ENCODE peak calls at places on chromosome 22, in ten cellular contexts. U is upper lobe of right lung; W is thoracic aorta; E is heart right ventricle; M is Calu3; A is H9; C is epithelial cell of esophagus; Z is CD4-positive, alpha-beta T cell; N is dorsolateral prefrontal cortex; B is esophagus squamous epithelium. T is an unnamed sample.

GRCh38 chr22:42473484-42474193 is 41.4 kb upstream of the NFAM1 start:
- DNase-seq in B (no peak), M (peak; percentile 51), U (no peak), E (peak; percentile 12), N (no peak), C (peak; percentile 75), W (no peak), Z (no peak), A (no peak), T (no peak)

GRCh38 chr22:39567135-39567946 is 3.2 kb upstream of the CACNA1I start:
- DNase-seq in Z (peak; percentile 40), M (no peak), N (no peak), C (peak; percentile 66), E (no peak), W (no peak), A (no peak), U (no peak), B (no peak), T (no peak)

GRCh38 chr22:44710474-44711235 is 8.7 kb downstream of the PRR5 start:
- DNase-seq in E (no peak), Z (no peak), C (peak; percentile 14), N (no peak), B (no peak), U (no peak), M (no peak), W (no peak), A (no peak), T (no peak)

GRCh38 chr22:50217543-50218152 is 16.8 kb downstream of the SELENOO start:
- DNase-seq in U (no peak), E (no peak), N (no peak), A (no peak), Z (no peak), M (no peak), B (no peak), C (no peak), W (no peak), T (no peak)

GRCh38 chr22:38973289-38974169 is 8.6 kb upstream of the APOBEC3B start:
- DNase-seq in W (no peak), U (no peak), E (no peak), Z (peak; percentile 29), C (peak; percentile 51), N (no peak), B (no peak), M (peak; percentile 53), A (peak; percentile 80), T (no peak)

GRCh38 chr22:49969751-49970527 is 9.4 kb downstream of the PIM3 start:
- DNase-seq in N (peak; percentile 30), U (peak; percentile 66), W (peak; percentile 2), B (no peak), M (no peak), E (peak; percentile 5), C (no peak), A (peak; percentile 25), Z (no peak), T (no peak)

GRCh38 chr22:43521716-43522115 is 109.9 kb downstream of the MPPED1 start:
- DNase-seq in W (no peak), C (peak; percentile 91), U (no peak), N (no peak), M (no peak), A (no peak), B (no peak), Z (no peak), E (no peak), T (no peak)

GRCh38 chr22:42932857-42933782 is 76.0 kb upstream of the ARFGAP3 start:
- DNase-seq in B (no peak), C (peak; percentile 25), Z (no peak), N (no peak), M (no peak), E (peak; percentile 69), W (no peak), U (peak; percentile 80), A (no peak), T (no peak)

GRCh38 chr22:17842386-17842785 is 68.1 kb upstream of the BID start:
- DNase-seq in B (no peak), U (no peak), A (no peak), N (no peak), C (no peak), W (no peak), E (peak; percentile 39), Z (peak; percentile 24), M (no peak), T (no peak)

GRCh38 chr22:31969789-31970489 is 25.6 kb downstream of the YWHAH start:
- DNase-seq in A (peak; percentile 93), B (no peak), E (peak; percentile 36), M (peak; percentile 87), U (peak; percentile 85), N (peak; percentile 76), C (peak; percentile 93), Z (peak; percentile 58), W (no peak), T (peak; percentile 37)

GRCh38 chr22:47374273-47374771 is 611.9 kb downstream of the TBC1D22A start:
- DNase-seq in C (no peak), W (no peak), B (no peak), M (no peak), N (no peak), Z (no peak), A (no peak), E (no peak), U (peak; percentile 60), T (no peak)

GRCh38 chr22:50293441-50294318 is 13.8 kb downstream of the PLXNB2 start:
- DNase-seq in C (peak; percentile 69), E (peak; percentile 75), A (peak; percentile 82), Z (no peak), M (peak; percentile 88), U (peak; percentile 92), N (no peak), W (no peak), B (no peak), T (no peak)

GRCh38 chr22:45948081-45948648 is 28.8 kb downstream of the WNT7B start:
- DNase-seq in U (no peak), B (no peak), A (no peak), N (no peak), C (no peak), E (no peak), W (no peak), M (no peak), Z (no peak), T (no peak)

GRCh38 chr22:31284756-31285155 is 7.5 kb downstream of the PIK3IP1 start:
- DNase-seq in Z (no peak), M (no peak), N (no peak), W (no peak), E (no peak), U (no peak), A (no peak), C (no peak), B (no peak), T (no peak)

GRCh38 chr22:32926600-32926999 is 125.1 kb downstream of the TIMP3 start:
- DNase-seq in E (no peak), N (no peak), M (peak; percentile 34), A (peak; percentile 48), C (peak; percentile 66), Z (no peak), U (no peak), W (no peak), B (no peak), T (no peak)

GRCh38 chr22:17781319-17782031 is 7.2 kb upstream of the BID start:
- DNase-seq in W (no peak), B (no peak), M (peak; percentile 56), Z (no peak), E (no peak), N (no peak), C (peak; percentile 93), U (no peak), A (no peak), T (no peak)

GRCh38 chr22:19940536-19941364 is 822 bp upstream of the COMT start:
- DNase-seq in N (no peak), A (no peak), Z (no peak), E (no peak), U (peak; percentile 64), C (no peak), W (no peak), M (no peak), B (no peak), T (no peak)
- TF ChIP-seq CTCF in N (no peak), A (no peak), Z (no peak), E (no peak), U (no peak), C (no peak), W (no peak), M (no peak), B (no peak), T (no peak)

GRCh38 chr22:29443861-29444431 is 5.6 kb downstream of the RFPL1 start:
- DNase-seq in W (no peak), B (no peak), M (no peak), Z (no peak), A (no peak), U (no peak), N (no peak), E (no peak), C (no peak), T (no peak)

GRCh38 chr22:29443452-29443851 is 5.1 kb downstream of the RFPL1 start:
- DNase-seq in M (no peak), A (no peak), B (no peak), W (no peak), C (no peak), E (no peak), Z (no peak), U (no peak), N (no peak), T (no peak)

GRCh38 chr22:29445508-29445907 is 7.1 kb downstream of the RFPL1 start:
- DNase-seq in N (no peak), E (no peak), Z (no peak), B (no peak), U (no peak), C (no peak), M (no peak), W (no peak), A (no peak), T (no peak)

DNA sequence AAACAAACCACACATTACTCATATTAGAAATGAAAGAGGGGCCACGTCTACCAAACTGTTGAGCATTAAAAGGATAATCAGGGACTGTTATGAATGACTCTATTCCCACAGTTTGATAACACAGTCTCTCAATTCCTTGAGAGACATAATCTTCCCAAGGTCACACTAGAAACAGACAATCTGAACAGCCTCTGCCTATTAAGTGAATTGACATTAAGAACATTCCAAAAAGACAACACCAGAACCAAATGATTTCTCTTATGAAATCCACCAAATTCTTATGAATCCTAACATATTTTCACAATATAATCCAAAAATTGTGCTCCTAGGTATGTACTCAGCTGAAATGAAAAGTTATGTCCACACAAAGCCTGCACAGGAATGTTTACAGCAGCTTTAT is 4.6 kb downstream of the RFPL1 start:
- DNase-seq in N (no peak), W (no peak), A (no peak), Z (no peak), B (no peak), E (no peak), M (no peak), C (no peak), U (no peak), T (no peak)
- TF ChIP-seq CTCF in N (no peak), W (no peak), A (no peak), Z (no peak), B (no peak), E (no peak), M (no peak), C (no peak), U (no peak), T (no peak)

GRCh38 chr22:35380537-35381423 is at the start of gene HMOX1:
- DNase-seq in E (peak; percentile 87), M (peak; percentile 80), B (peak; percentile 36), A (peak; percentile 81), W (peak; percentile 86), U (peak; percentile 98), Z (peak; percentile 18), C (peak; percentile 85), N (peak; percentile 87), T (no peak)
- TF ChIP-seq CTCF in E (peak; percentile 44), M (no peak), B (no peak), A (no peak), W (no peak), U (peak; percentile 24), Z (no peak), C (no peak), N (peak; percentile 41), T (no peak)

GRCh38 chr22:37318255-37319109 is 36.2 kb downstream of the CYTH4 start:
- DNase-seq in U (no peak), M (no peak), B (no peak), Z (no peak), E (no peak), N (no peak), C (no peak), A (no peak), W (no peak), T (no peak)
- TF ChIP-seq CTCF in U (no peak), M (no peak), B (no peak), Z (no peak), E (no peak), N (no peak), C (no peak), A (peak; percentile 25), W (no peak), T (no peak)

T was measured in D721Med.